ENCODE peak calls at places on chromosomes 2 and 18, in four cellular contexts. Z is K562, S is GM12878, L is HepG2. F is an unnamed sample.
A peak's percentile ranks its signal among the peaks of the same experiment; 100 is the strongest.

GRCh38 chr2:69911985-69912563 is 2.8 kb upstream of the MXD1 start:
- DNase-seq in Z (no peak), S (no peak), L (peak; percentile 66), F (no peak)

GRCh38 chr2:35871672-35872071 is 483.9 kb upstream of the CRIM1 start:
- DNase-seq in L (peak; percentile 15), Z (no peak), S (no peak), F (no peak)

GRCh38 chr2:55120634-55121359 is 70.5 kb upstream of the RTN4 start:
- DNase-seq in L (no peak), S (no peak), Z (no peak), F (no peak)

GRCh38 chr18:12410121-12410520 is 2.4 kb downstream of the PRELID3A start:
- DNase-seq in Z (no peak), S (no peak), L (no peak), F (no peak)

GRCh38 chr2:177772529-177772928 is 300.0 kb downstream of the PDE11A start:
- DNase-seq in Z (peak; percentile 50), L (peak; percentile 49), S (no peak), F (no peak)

GRCh38 chr2:61647044-61647443 is 108.9 kb upstream of the XPO1 start:
- DNase-seq in L (no peak), Z (no peak), S (no peak), F (no peak)

GRCh38 chr2:214542251-214542650 is 131.4 kb downstream of the VWC2L start:
- DNase-seq in S (no peak), Z (no peak), L (no peak), F (no peak)

GRCh38 chr2:177262137-177262536 is 2.4 kb downstream of the NFE2L2 start:
- DNase-seq in Z (no peak), L (no peak), S (no peak), F (no peak)

GRCh38 chr2:20071397-20072383 is 20.3 kb upstream of the LAPTM4A start:
- DNase-seq in Z (no peak), S (no peak), L (peak; percentile 71), F (peak; percentile 21)

GRCh38 chr2:172938713-172939375 is 136.8 kb upstream of the MAP3K20 start:
- DNase-seq in Z (no peak), L (no peak), S (no peak), F (no peak)
- TF ChIP-seq HDAC6 in Z (no peak), L (no peak), S (no peak), F (no peak)

GRCh38 chr2:157447751-157448150 is 3.9 kb upstream of the CYTIP start:
- DNase-seq in Z (no peak), L (no peak), S (no peak), F (no peak)
- TF ChIP-seq HDAC6 in Z (no peak), L (no peak), S (no peak), F (no peak)

GRCh38 chr18:53745228-53745967 is 479.1 kb downstream of the MBD2 start:
- DNase-seq in L (no peak), S (no peak), Z (no peak), F (no peak)
- TF ChIP-seq HDAC6 in L (no peak), S (no peak), Z (no peak), F (no peak)

DNA sequence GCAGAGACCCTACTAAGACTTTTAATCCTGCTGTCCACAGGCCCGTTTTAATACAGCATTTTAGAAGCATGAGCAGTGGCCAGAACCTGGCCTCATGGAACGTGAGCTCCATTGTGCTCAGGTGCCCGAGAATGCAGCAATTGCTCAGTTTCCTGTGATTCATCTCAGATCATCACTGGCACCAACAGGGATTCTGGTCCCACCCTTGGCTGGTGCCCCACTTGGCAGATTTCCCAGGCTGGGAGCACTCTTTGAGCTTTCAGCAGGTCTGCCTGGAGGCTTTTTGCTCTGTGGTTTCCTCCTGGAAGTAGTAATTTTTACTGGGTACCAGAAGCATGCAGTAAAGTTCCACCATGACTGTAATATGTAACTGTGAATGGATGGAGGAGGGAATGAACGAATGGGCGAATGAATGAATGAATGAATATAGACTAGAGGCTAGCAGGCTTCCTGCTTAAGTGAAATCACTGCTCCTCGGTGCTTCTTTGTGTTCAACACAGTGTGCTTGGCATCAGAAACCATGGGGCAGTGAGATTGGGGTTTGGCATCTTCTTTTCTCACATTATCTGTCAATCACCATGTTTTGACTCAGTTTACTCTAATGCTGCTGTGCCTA is 312.9 kb downstream of the PRKCE start:
- DNase-seq in Z (no peak), S (no peak), L (peak; percentile 47), F (no peak)
- TF ChIP-seq HDAC6 in Z (no peak), S (no peak), L (no peak), F (no peak)

GRCh38 chr2:230775737-230776136 is 63.1 kb downstream of the CAB39 start:
- DNase-seq in L (no peak), Z (no peak), S (no peak), F (no peak)

GRCh38 chr2:230774348-230774951 is 61.8 kb downstream of the CAB39 start:
- DNase-seq in S (no peak), L (no peak), Z (peak; percentile 22), F (no peak)

GRCh38 chr2:230773039-230773773 is 60.6 kb downstream of the CAB39 start:
- DNase-seq in L (no peak), Z (no peak), S (no peak), F (no peak)

GRCh38 chr2:230770804-230771203 is 58.2 kb downstream of the CAB39 start:
- DNase-seq in L (no peak), Z (no peak), S (no peak), F (no peak)

DNA sequence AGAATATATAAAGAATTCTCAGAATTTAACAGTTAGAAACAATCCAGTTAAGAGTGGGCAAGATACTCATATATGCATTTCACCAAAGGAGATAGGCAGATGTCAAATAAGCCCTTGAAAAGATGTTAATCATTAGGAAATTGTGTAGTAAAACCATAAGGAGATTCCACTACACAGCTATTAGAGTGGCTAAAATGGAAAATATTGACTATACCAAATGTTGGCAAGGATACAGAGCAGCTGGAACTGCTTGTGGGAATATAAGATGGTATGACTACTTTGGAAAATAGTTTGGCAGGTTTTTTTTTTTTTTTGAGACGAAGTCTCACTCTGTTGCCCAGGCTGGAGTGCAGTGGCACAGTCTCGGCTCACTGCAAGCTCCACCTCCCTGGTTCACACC is 59.5 kb downstream of the CAB39 start:
- DNase-seq in L (no peak), Z (no peak), S (no peak), F (no peak)
- TF ChIP-seq HDAC6 in L (no peak), Z (no peak), S (no peak), F (no peak)

F was measured in H1.